ENCODE peak calls at places on chromosomes 7 and 10, in five cellular contexts. One of them, this sample, is unnamed.

GRCh38 chr7:22361320-22361719 is 4.4 kb upstream of the RAPGEF5 start:
- DNase-seq in head of caudate nucleus: no peak
- DNase-seq in amniotic stem cell: no peak
- DNase-seq in naive thymus-derived CD8-positive, alpha-beta T cell: no peak
- DNase-seq in glutamatergic neuron: no peak
- DNase-seq in this sample: no peak

GRCh38 chr7:134431805-134432204 is 27.1 kb downstream of the AKR1B1 start:
- DNase-seq in head of caudate nucleus: no peak
- DNase-seq in amniotic stem cell: no peak
- DNase-seq in naive thymus-derived CD8-positive, alpha-beta T cell: no peak
- DNase-seq in glutamatergic neuron: no peak
- DNase-seq in this sample: no peak

GRCh38 chr10:16809074-16809718 is 8.0 kb downstream of the RSU1 start:
- DNase-seq in head of caudate nucleus: no peak
- DNase-seq in amniotic stem cell: no peak
- DNase-seq in naive thymus-derived CD8-positive, alpha-beta T cell: peak
- DNase-seq in glutamatergic neuron: peak
- DNase-seq in this sample: no peak

GRCh38 chr10:122768033-122768745 is 68.5 kb upstream of the C10orf120 start:
- DNase-seq in head of caudate nucleus: no peak
- DNase-seq in amniotic stem cell: no peak
- DNase-seq in naive thymus-derived CD8-positive, alpha-beta T cell: no peak
- DNase-seq in glutamatergic neuron: no peak
- DNase-seq in this sample: no peak

GRCh38 chr10:59222788-59223187 is 46.3 kb downstream of the PHYHIPL start:
- DNase-seq in head of caudate nucleus: no peak
- DNase-seq in amniotic stem cell: no peak
- DNase-seq in naive thymus-derived CD8-positive, alpha-beta T cell: no peak
- DNase-seq in glutamatergic neuron: no peak
- DNase-seq in this sample: no peak

GRCh38 chr7:118129037-118129436 is 54.9 kb upstream of the LSM8 start:
- DNase-seq in head of caudate nucleus: no peak
- DNase-seq in amniotic stem cell: no peak
- DNase-seq in naive thymus-derived CD8-positive, alpha-beta T cell: no peak
- DNase-seq in glutamatergic neuron: no peak
- DNase-seq in this sample: no peak

GRCh38 chr7:37765872-37766525 is 82.4 kb upstream of the NME8 start:
- DNase-seq in head of caudate nucleus: peak
- DNase-seq in amniotic stem cell: no peak
- DNase-seq in naive thymus-derived CD8-positive, alpha-beta T cell: no peak
- DNase-seq in glutamatergic neuron: no peak
- DNase-seq in this sample: peak

GRCh38 chr7:107678110-107678753 is 17.6 kb downstream of the SLC26A4 start:
- DNase-seq in head of caudate nucleus: no peak
- DNase-seq in amniotic stem cell: no peak
- DNase-seq in naive thymus-derived CD8-positive, alpha-beta T cell: no peak
- DNase-seq in glutamatergic neuron: no peak
- DNase-seq in this sample: no peak

GRCh38 chr7:29988391-29989256 is 977 bp downstream of the SCRN1 start:
- DNase-seq in head of caudate nucleus: peak
- DNase-seq in amniotic stem cell: peak
- DNase-seq in naive thymus-derived CD8-positive, alpha-beta T cell: peak
- DNase-seq in glutamatergic neuron: peak
- DNase-seq in this sample: peak

GRCh38 chr10:91006001-91006751 is 85.3 kb upstream of the ANKRD1 start:
- DNase-seq in head of caudate nucleus: peak
- DNase-seq in amniotic stem cell: peak
- DNase-seq in naive thymus-derived CD8-positive, alpha-beta T cell: peak
- DNase-seq in glutamatergic neuron: peak
- DNase-seq in this sample: no peak

GRCh38 chr7:87474046-87474445 is 1.4 kb downstream of the ABCB4 start:
- DNase-seq in head of caudate nucleus: no peak
- DNase-seq in amniotic stem cell: no peak
- DNase-seq in naive thymus-derived CD8-positive, alpha-beta T cell: no peak
- DNase-seq in glutamatergic neuron: no peak
- DNase-seq in this sample: no peak

GRCh38 chr7:132944774-132945173 is 137.1 kb downstream of the CHCHD3 start:
- DNase-seq in head of caudate nucleus: no peak
- DNase-seq in amniotic stem cell: no peak
- DNase-seq in naive thymus-derived CD8-positive, alpha-beta T cell: no peak
- DNase-seq in glutamatergic neuron: no peak
- DNase-seq in this sample: no peak

GRCh38 chr7:128231021-128231420 is 10.1 kb upstream of the LEP start:
- DNase-seq in head of caudate nucleus: no peak
- DNase-seq in amniotic stem cell: no peak
- DNase-seq in naive thymus-derived CD8-positive, alpha-beta T cell: no peak
- DNase-seq in glutamatergic neuron: no peak
- DNase-seq in this sample: no peak

GRCh38 chr7:24981544-24981951 is 1.6 kb upstream of the OSBPL3 start:
- DNase-seq in head of caudate nucleus: peak
- DNase-seq in amniotic stem cell: no peak
- DNase-seq in naive thymus-derived CD8-positive, alpha-beta T cell: peak
- DNase-seq in glutamatergic neuron: peak
- DNase-seq in this sample: peak

GRCh38 chr7:78124221-78124620 is 325.6 kb downstream of the PHTF2 start:
- DNase-seq in head of caudate nucleus: no peak
- DNase-seq in amniotic stem cell: no peak
- DNase-seq in naive thymus-derived CD8-positive, alpha-beta T cell: no peak
- DNase-seq in glutamatergic neuron: no peak
- DNase-seq in this sample: no peak

GRCh38 chr10:130869179-130869841 is 442.2 kb downstream of the TCERG1L start:
- DNase-seq in head of caudate nucleus: no peak
- DNase-seq in amniotic stem cell: no peak
- DNase-seq in naive thymus-derived CD8-positive, alpha-beta T cell: no peak
- DNase-seq in glutamatergic neuron: no peak
- DNase-seq in this sample: no peak

This sample was measured in Right ventricle myocardium inferior.